ENCODE peak calls at places on chromosomes 16 and 17, in four cellular contexts. B is transverse colon, A is endothelial cell of umbilical vein, U is ascending aorta. W is an unnamed sample.

GRCh38 chr17:34609210-34609609 is 29.8 kb downstream of the TMEM132E start:
- DNase-seq in B (no peak), A (no peak), U (no peak), W (no peak)

GRCh38 chr16:59634951-59635350 is 900.8 kb upstream of the GOT2 start:
- DNase-seq in B (no peak), A (no peak), U (no peak), W (no peak)

GRCh38 chr17:9195961-9196668 is 174.8 kb downstream of the NTN1 start:
- DNase-seq in B (peak), A (no peak), U (no peak), W (no peak)

GRCh38 chr17:28723159-28723835 is 2.7 kb downstream of the TLCD1 start:
- DNase-seq in B (no peak), A (no peak), U (no peak), W (no peak)

GRCh38 chr17:73096866-73097265 is 4.4 kb upstream of the SLC39A11 start:
- DNase-seq in B (no peak), A (no peak), U (peak), W (peak)

GRCh38 chr17:76408037-76408849 is 23.8 kb downstream of the SPHK1 start:
- DNase-seq in B (peak), A (peak), U (no peak), W (peak)

GRCh38 chr17:44878627-44879221 is 20.5 kb downstream of the EFTUD2 start:
- DNase-seq in B (no peak), A (peak), U (no peak), W (no peak)

GRCh38 chr17:44387773-44388172 is 1.7 kb downstream of the ITGA2B start:
- DNase-seq in B (no peak), A (no peak), U (no peak), W (no peak)

GRCh38 chr17:57326348-57326747 is 70.0 kb downstream of the MSI2 start:
- DNase-seq in B (no peak), A (no peak), U (no peak), W (no peak)

GRCh38 chr17:55770220-55770870 is 19.5 kb downstream of the PCTP start:
- DNase-seq in B (no peak), A (peak), U (no peak), W (no peak)

GRCh38 chr17:58176200-58176599 is 9.4 kb downstream of the OR4D2 start:
- DNase-seq in B (no peak), A (no peak), U (no peak), W (no peak)

GRCh38 chr17:2067559-2067958 is 12.7 kb downstream of the HIC1 start:
- DNase-seq in B (no peak), A (peak), U (no peak), W (no peak)

GRCh38 chr16:88558457-88559442 is 11.5 kb upstream of the ZC3H18 start:
- DNase-seq in B (peak), A (peak), U (no peak), W (no peak)

GRCh38 chr17:40497704-40498103 is 3.7 kb downstream of the TNS4 start:
- DNase-seq in B (no peak), A (no peak), U (no peak), W (no peak)

GRCh38 chr17:28228109-28228840 is 90.7 kb upstream of the TMEM97 start:
- DNase-seq in B (no peak), A (no peak), U (no peak), W (no peak)

GRCh38 chr17:82679586-82680465 is 18.7 kb downstream of the RAB40B start:
- DNase-seq in B (peak), A (no peak), U (no peak), W (no peak)

GRCh38 chr17:74842146-74842598 is 17.5 kb downstream of the GRIN2C start:
- DNase-seq in B (no peak), A (no peak), U (no peak), W (no peak)

GRCh38 chr16:58464047-58464915 is 35.7 kb upstream of the NDRG4 start:
- DNase-seq in B (no peak), A (no peak), U (no peak), W (no peak)

GRCh38 chr17:66431910-66432309 is 129.5 kb downstream of the PRKCA start:
- DNase-seq in B (no peak), A (peak), U (no peak), W (no peak)

GRCh38 chr17:28935744-28936460 is 15.4 kb downstream of the PHF12 start:
- DNase-seq in B (no peak), A (no peak), U (no peak), W (no peak)

GRCh38 chr17:1783834-1784611 is 22.2 kb downstream of the SERPINF1 start:
- DNase-seq in B (peak), A (peak), U (peak), W (peak)

GRCh38 chr16:59463776-59464175 is 729.7 kb upstream of the GOT2 start:
- DNase-seq in B (no peak), A (peak), U (no peak), W (no peak)

GRCh38 chr16:20898938-20899502 is 1.1 kb downstream of the DCUN1D3 start:
- DNase-seq in B (no peak), A (peak), U (no peak), W (no peak)

GRCh38 chr16:31331141-31331764 is 23.7 kb upstream of the ITGAX start:
- DNase-seq in B (no peak), A (no peak), U (no peak), W (no peak)

GRCh38 chr16:72501739-72502653 is 330.0 kb upstream of the PMFBP1 start:
- DNase-seq in B (peak), A (peak), U (no peak), W (no peak)

GRCh38 chr16:54547052-54547451 is 260.5 kb upstream of the IRX3 start:
- DNase-seq in B (no peak), A (no peak), U (no peak), W (no peak)

GRCh38 chr17:34610038-34610437 is 30.7 kb downstream of the TMEM132E start:
- DNase-seq in B (no peak), A (no peak), U (no peak), W (no peak)

GRCh38 chr16:50281391-50282009 is 15.1 kb downstream of the ADCY7 start:
- DNase-seq in B (no peak), A (no peak), U (no peak), W (no peak)

GRCh38 chr16:27238016-27238587 is 30.5 kb downstream of the NSMCE1 start:
- DNase-seq in B (peak), A (peak), U (no peak), W (peak)

GRCh38 chr17:53032861-53033271 is 789.9 kb upstream of the KIF2B start:
- DNase-seq in B (peak), A (peak), U (no peak), W (no peak)

GRCh38 chr16:31386157-31386984 is 6.8 kb upstream of the ITGAD start:
- DNase-seq in B (no peak), A (no peak), U (no peak), W (no peak)

GRCh38 chr17:35082073-35082657 is 18.7 kb upstream of the RFFL start:
- DNase-seq in B (no peak), A (peak), U (no peak), W (no peak)

GRCh38 chr17:50570516-50570915 is 10.0 kb downstream of the CACNA1G start:
- DNase-seq in B (no peak), A (no peak), U (no peak), W (no peak)

GRCh38 chr17:8421571-8421970 is 14.1 kb upstream of the NDEL1 start:
- DNase-seq in B (no peak), A (peak), U (no peak), W (no peak)

GRCh38 chr17:335691-336090 is 16.9 kb downstream of the RPH3AL start:
- DNase-seq in B (no peak), A (no peak), U (no peak), W (peak)

GRCh38 chr16:86585821-86586611 is 7.7 kb downstream of the FOXL1 start:
- DNase-seq in B (no peak), A (no peak), U (no peak), W (no peak)

GRCh38 chr17:8922451-8922850 is 43.1 kb downstream of the PIK3R5 start:
- DNase-seq in B (no peak), A (no peak), U (no peak), W (no peak)

GRCh38 chr17:42670199-42670924 is 6.4 kb downstream of the PLEKHH3 start:
- DNase-seq in B (no peak), A (no peak), U (no peak), W (no peak)

GRCh38 chr17:42670925-42671657 is 5.7 kb downstream of the PLEKHH3 start:
- DNase-seq in B (no peak), A (no peak), U (no peak), W (no peak)

GRCh38 chr17:42673266-42673884 is 3.4 kb downstream of the PLEKHH3 start:
- DNase-seq in B (no peak), A (no peak), U (no peak), W (no peak)

GRCh38 chr17:42673885-42674754 is 2.7 kb downstream of the PLEKHH3 start:
- DNase-seq in B (peak), A (peak), U (no peak), W (peak)

GRCh38 chr17:42672038-42672437 is 4.8 kb downstream of the PLEKHH3 start:
- DNase-seq in B (no peak), A (no peak), U (no peak), W (no peak)
- H3K27ac ChIP-seq in B (no peak), A (no peak), U (no peak), W (no peak)

DNA sequence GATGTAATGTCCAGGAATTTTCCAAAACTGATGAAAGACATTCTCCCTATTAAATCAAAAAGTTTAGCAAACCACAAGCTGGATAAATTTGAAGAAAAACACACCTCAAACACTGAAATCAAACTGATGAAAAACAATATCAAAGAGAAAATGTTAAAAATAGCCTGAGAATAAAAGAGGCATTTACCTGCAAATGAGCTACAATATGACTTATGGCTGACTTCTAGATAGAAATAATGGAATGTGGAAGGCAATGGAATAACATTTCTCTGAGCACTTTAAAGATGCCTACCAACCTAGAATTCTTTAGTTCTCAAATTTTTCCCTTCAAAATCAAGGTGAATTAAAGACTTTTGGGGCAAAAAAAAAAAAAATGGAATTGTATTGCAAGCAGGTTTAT is 52.4 kb upstream of the HSBP1 start:
- DNase-seq in B (no peak), A (no peak), U (no peak), W (no peak)
- TF ChIP-seq CTCF in B (no peak), A (no peak), U (no peak), W (no peak)

GRCh38 chr16:53061701-53062159 is 6.9 kb downstream of the CHD9 start:
- DNase-seq in B (peak), A (no peak), U (no peak), W (peak)

GRCh38 chr16:53058441-53058840 is 3.6 kb downstream of the CHD9 start:
- DNase-seq in B (no peak), A (no peak), U (no peak), W (no peak)

GRCh38 chr16:53059672-53060071 is 4.9 kb downstream of the CHD9 start:
- DNase-seq in B (no peak), A (no peak), U (no peak), W (no peak)

GRCh38 chr16:53058882-53059281 is 4.1 kb downstream of the CHD9 start:
- DNase-seq in B (no peak), A (no peak), U (no peak), W (no peak)

GRCh38 chr16:53061256-53061655 is 6.5 kb downstream of the CHD9 start:
- DNase-seq in B (no peak), A (no peak), U (no peak), W (no peak)
- H3K27ac ChIP-seq in B (peak), A (no peak), U (no peak), W (no peak)

DNA sequence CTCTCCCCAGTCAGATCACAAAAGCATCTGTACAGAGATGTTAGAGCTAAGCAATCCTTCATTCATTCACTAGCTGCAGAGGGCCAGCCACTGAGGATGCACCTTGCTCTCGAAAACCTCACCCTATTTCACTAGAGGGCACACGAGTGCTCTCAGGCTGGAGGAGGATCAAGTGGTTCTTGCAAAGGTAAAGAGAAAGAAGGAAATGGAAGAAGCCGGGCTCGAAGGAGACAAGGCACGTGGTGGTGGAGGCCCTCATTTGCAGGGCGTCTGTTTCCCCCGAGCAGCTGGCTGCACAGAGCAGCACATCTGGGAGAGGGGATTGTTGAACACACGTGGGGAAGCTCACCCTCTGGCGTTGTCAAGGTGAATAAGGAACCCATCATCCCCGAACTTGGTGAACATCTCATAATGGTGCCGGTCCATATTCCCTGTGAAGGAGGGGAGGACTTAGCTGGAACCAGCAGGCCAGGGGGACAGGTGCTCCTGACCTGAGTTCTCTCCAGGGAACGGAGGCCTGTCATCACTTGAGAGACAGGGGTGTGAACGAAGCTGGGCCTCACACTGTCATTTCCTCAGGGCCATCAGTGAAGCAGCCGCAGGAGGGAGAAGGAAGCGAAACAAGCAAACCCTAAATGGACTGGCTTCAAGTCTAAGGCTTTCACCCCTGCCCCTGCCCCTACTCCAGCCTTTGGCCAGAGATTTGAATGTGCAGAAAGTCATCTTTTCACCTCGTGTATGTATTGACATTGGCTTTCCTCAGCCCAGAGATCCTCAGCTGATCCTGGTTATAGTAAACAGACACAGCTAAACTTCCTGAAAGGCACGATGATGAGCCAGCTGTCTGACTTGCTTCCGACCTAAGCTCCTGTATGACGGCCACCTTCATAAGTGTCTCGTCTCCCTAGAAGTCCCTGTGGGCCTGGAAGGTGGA is 27.6 kb downstream of the PRKAR1A start:
- DNase-seq in B (no peak), A (no peak), U (no peak), W (peak)
- TF ChIP-seq CTCF in B (no peak), A (no peak), U (peak), W (peak)

DNA sequence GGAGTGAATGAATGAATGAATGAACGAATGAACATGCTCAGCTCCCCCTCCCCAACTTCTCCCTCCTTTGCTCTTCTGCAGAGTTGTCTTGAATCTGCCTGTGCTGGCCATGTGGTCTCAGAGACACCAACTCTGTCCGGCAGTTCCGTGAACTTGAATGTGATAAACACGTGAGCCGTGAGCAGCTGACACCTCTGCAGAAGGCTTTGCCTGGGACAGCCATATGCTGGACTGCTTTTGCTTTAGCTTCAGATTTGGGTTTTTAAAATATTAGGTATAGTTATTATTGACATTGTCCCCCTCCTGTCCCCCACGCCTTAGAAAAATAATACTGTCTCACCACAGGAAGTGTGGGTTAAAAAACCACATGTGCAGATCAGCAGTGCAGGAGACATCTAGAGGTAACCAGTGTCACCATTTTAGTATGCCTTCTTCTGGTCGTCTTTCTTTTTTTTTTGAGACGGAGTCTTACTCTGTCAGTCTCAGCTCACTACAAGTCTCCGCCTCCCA is 83.8 kb downstream of the ABCC1 start:
- DNase-seq in B (no peak), A (no peak), U (no peak), W (no peak)
- H3K27ac ChIP-seq in B (no peak), A (no peak), U (no peak), W (no peak)

DNA sequence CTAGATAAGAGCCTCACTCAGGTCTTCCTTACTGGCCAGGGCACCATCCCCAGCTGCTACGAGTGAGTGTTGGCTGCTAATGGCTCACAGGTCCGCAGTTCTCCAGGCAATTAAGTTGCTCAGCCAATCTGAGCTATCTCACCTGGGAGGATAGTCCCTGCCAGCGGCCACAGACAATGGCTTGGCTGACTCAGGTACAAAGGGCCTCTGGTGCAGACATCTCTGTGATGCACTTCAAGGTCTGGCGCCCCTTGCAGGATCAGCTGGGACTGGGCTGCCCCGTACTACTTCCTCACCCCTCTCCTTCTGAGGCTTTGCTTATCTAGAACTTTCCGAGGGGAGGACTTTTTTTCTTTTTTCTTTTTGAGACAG is 49.2 kb upstream of the EMP2 start:
- DNase-seq in B (no peak), A (no peak), U (no peak), W (no peak)
- TF ChIP-seq CTCF in B (peak), A (no peak), U (no peak), W (no peak)

GRCh38 chr17:79353548-79353947 is 257.3 kb downstream of the RBFOX3 start:
- DNase-seq in B (no peak), A (no peak), U (no peak), W (no peak)
- H3K27ac ChIP-seq in B (no peak), A (no peak), U (no peak), W (no peak)

GRCh38 chr17:61409301-61410099 is 9.9 kb downstream of the TBX2 start:
- DNase-seq in B (peak), A (no peak), U (peak), W (peak)
- TF ChIP-seq CTCF in B (no peak), A (peak), U (peak), W (peak)

DNA sequence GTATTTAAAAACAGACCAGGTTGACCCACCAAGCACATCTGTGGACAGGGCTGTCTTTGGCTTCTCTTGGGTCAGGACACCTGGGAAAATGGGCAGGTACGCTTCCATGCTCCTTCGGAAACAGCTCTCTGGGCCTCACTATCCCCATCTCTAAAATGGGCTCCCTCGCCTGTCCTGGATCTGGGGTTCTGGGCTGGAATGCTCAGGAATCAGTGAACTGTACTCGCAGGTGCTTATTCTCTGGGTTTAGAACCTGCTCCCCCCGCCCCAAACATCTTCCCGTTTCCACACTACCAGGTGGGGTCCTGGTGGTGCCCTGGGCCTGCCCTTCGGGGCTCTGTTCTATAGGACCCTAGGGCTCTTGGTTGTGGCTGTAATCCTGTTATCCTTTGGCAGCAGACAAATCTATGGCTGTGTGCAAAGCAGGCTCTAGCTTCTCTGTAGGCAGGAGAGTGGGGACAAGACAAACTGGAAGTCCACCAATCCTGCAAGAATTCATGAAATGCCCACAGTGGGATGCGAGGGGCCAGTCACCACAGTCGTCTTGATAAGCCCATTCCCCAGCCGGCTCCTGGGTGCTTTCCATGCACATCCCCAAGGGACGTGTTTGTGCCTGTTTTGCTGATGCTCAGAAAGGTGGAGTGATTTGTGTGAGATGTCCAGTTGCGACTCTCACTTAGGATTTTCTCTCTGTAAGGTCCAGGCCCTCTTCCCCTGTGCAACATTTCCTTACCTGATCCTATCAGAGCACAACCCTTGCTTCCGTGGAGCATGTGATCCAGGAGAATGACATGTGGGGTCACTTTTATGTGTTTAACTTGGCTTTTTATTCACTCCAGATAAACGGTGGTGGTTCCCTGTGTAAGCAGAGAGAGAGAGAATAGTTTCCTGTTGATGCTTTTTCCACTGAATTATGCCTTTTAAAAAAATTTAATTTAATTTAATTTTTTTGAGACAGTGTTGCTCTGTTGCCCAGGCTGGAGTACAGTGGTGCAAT is 37.2 kb downstream of the HAPSTR1 start:
- DNase-seq in B (no peak), A (peak), U (no peak), W (no peak)
- H3K27ac ChIP-seq in B (no peak), A (peak), U (no peak), W (peak)

GRCh38 chr17:77821114-77821513 is 137.4 kb upstream of the TNRC6C start:
- DNase-seq in B (no peak), A (no peak), U (no peak), W (no peak)
- TF ChIP-seq CTCF in B (no peak), A (no peak), U (no peak), W (no peak)

W was measured in upper lobe of right lung.